ENCODE peak calls at places on chromosome 5, in nine cellular contexts. E, I, O, X, T, D, C, S and L are unnamed samples.

GRCh38 chr5:176547811-176548210 is 1.3 kb upstream of the CDHR2 start:
- DNase-seq in O (no peak), C (no peak), D (no peak), T (no peak), S (peak; percentile 78), I (no peak), E (no peak), X (no peak), L (peak; percentile 58)

GRCh38 chr5:126106032-126106431 is 317.2 kb upstream of the GRAMD2B start:
- DNase-seq in I (no peak), O (peak; percentile 4), E (no peak), C (no peak), T (no peak), S (no peak), X (no peak), D (no peak), L (no peak)

GRCh38 chr5:6547498-6547897 is 85.3 kb downstream of the NSUN2 start:
- DNase-seq in D (no peak), X (no peak), T (no peak), E (no peak), S (no peak), C (no peak), I (no peak), O (no peak), L (no peak)

GRCh38 chr5:149152317-149152746 is 11.0 kb downstream of the ABLIM3 start:
- DNase-seq in S (peak; percentile 97), C (no peak), D (no peak), X (no peak), E (no peak), I (no peak), T (no peak), O (peak; percentile 80), L (no peak)

GRCh38 chr5:149735066-149735465 is 5.0 kb downstream of the PPARGC1B start:
- DNase-seq in T (no peak), S (no peak), O (peak; percentile 51), E (no peak), X (no peak), D (peak; percentile 62), I (no peak), C (no peak), L (no peak)

GRCh38 chr5:134555889-134556311 is 30.4 kb downstream of the JADE2 start:
- DNase-seq in O (peak; percentile 91), S (peak; percentile 9), D (no peak), T (no peak), E (no peak), C (peak; percentile 72), I (peak; percentile 90), X (peak; percentile 80), L (peak; percentile 40)

GRCh38 chr5:43016217-43016779 is 23.8 kb downstream of the ANXA2R start:
- DNase-seq in S (no peak), O (no peak), I (no peak), E (no peak), C (no peak), X (no peak), T (no peak), D (no peak), L (no peak)

GRCh38 chr5:177447611-177448243 is 1.1 kb downstream of the PRR7 start:
- DNase-seq in T (peak; percentile 81), I (peak; percentile 77), D (no peak), C (peak; percentile 76), E (peak; percentile 80), X (peak; percentile 78), S (peak; percentile 91), O (peak; percentile 67), L (peak; percentile 54)

GRCh38 chr5:16048132-16048531 is 131.5 kb downstream of the MARCHF11 start:
- DNase-seq in E (no peak), D (no peak), T (no peak), O (no peak), C (no peak), S (no peak), I (no peak), X (no peak), L (no peak)

GRCh38 chr5:38387161-38387560 is 128.8 kb downstream of the EGFLAM start:
- DNase-seq in D (no peak), I (no peak), O (no peak), T (no peak), C (no peak), S (no peak), E (no peak), X (no peak), L (no peak)

GRCh38 chr5:150318613-150319483 is 16.1 kb upstream of the ARSI start:
- DNase-seq in D (no peak), S (no peak), E (no peak), X (no peak), O (no peak), I (no peak), C (no peak), T (no peak), L (no peak)

GRCh38 chr5:131644822-131645221 is 9.8 kb upstream of the RAPGEF6 start:
- DNase-seq in O (no peak), T (no peak), C (no peak), S (no peak), D (no peak), X (no peak), I (no peak), E (no peak), L (no peak)

GRCh38 chr5:177295929-177296328 is 7.6 kb downstream of the RAB24 start:
- DNase-seq in S (no peak), O (no peak), I (no peak), E (no peak), C (no peak), X (no peak), D (no peak), T (no peak), L (no peak)

GRCh38 chr5:60483046-60483445 is 216.9 kb downstream of the DEPDC1B start:
- DNase-seq in T (no peak), D (no peak), E (no peak), S (no peak), X (no peak), O (no peak), C (no peak), I (no peak), L (no peak)

GRCh38 chr5:43389679-43390329 is 22.4 kb downstream of the CCL28 start:
- DNase-seq in X (no peak), C (peak; percentile 50), O (peak; percentile 81), T (no peak), D (no peak), S (peak; percentile 87), E (no peak), I (peak; percentile 76), L (peak; percentile 53)

GRCh38 chr5:111929892-111930291 is 172.9 kb upstream of the NREP start:
- DNase-seq in D (no peak), C (no peak), I (no peak), X (no peak), S (no peak), E (no peak), T (no peak), O (no peak), L (no peak)

GRCh38 chr5:135642934-135643333 is 64.1 kb upstream of the CXCL14 start:
- DNase-seq in C (no peak), O (no peak), T (no peak), S (no peak), D (no peak), I (no peak), E (no peak), X (no peak), L (no peak)

GRCh38 chr5:51622161-51622790 is 239.0 kb downstream of the ISL1 start:
- DNase-seq in O (no peak), E (no peak), S (no peak), C (no peak), X (no peak), D (no peak), T (no peak), I (no peak), L (no peak)

GRCh38 chr5:133848306-133848924 is 120.0 kb downstream of the C5orf15 start:
- DNase-seq in T (no peak), C (no peak), S (peak; percentile 20), I (no peak), D (peak; percentile 73), O (no peak), X (no peak), E (peak; percentile 50), L (peak; percentile 74)

GRCh38 chr5:15791859-15792258 is 291.9 kb downstream of the FBXL7 start:
- DNase-seq in I (no peak), S (no peak), X (no peak), O (no peak), D (no peak), T (no peak), E (no peak), C (no peak), L (no peak)

DNA sequence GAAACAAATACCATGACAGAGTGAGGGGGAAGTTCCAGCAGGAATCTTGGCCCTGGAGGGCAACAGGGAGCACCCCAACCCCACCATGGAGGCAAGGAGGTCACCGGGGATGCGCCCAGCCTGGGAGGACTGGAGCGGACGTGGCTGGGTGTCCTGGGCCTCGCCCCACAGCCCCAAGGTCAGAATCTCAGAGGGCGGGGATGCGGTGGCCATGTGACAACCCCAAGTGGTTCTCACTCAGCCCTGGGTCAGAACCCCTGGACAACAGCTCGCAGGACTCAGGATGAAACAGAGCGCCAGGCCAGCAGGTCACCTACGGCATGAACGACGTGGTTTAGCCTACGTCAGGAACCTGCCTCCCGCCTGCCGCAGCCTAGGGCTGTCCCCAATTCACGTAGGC is 64.0 kb upstream of the ZNF354A start:
- DNase-seq in C (no peak), E (no peak), D (no peak), O (no peak), S (no peak), T (no peak), X (no peak), I (no peak), L (no peak)
- H3K9me3 ChIP-seq in C (peaks cover 63% of the 10 kb centered on the region), E (no peaks in the 10 kb centered on the region), D (no peaks in the 10 kb centered on the region), O (no peaks in the 10 kb centered on the region), S (no peaks in the 10 kb centered on the region), T (no peaks in the 10 kb centered on the region), X (no peaks in the 10 kb centered on the region), I (no peaks in the 10 kb centered on the region), L (no peaks in the 10 kb centered on the region)

GRCh38 chr5:141135030-141135717 is at the start of gene PCDHB5:
- DNase-seq in X (no peak), C (peak; percentile 86), O (peak; percentile 38), S (no peak), E (no peak), D (no peak), I (no peak), T (no peak), L (no peak)
- H3K27ac ChIP-seq in X (no peak within 1 kb of the TSS), C (peak within 1 kb of the TSS; percentile 70), O (no peak within 1 kb of the TSS), S (no peak within 1 kb of the TSS), E (no peak within 1 kb of the TSS), D (no peak within 1 kb of the TSS), I (no peak within 1 kb of the TSS), T (peak within 1 kb of the TSS; percentile 36), L (no peak within 1 kb of the TSS)

GRCh38 chr5:113029614-113030013 is 53.0 kb downstream of the DCP2 start:
- DNase-seq in D (no peak), E (no peak), C (no peak), I (no peak), O (no peak), X (no peak), T (no peak), S (no peak), L (no peak)
- TF ChIP-seq POLR2AphosphoS5 in D (no peak), E (no peak), C (no peak), I (peak; percentile 25), O (no peak), X (no peak), T (no peak), S (no peak), L (no peak)

DNA sequence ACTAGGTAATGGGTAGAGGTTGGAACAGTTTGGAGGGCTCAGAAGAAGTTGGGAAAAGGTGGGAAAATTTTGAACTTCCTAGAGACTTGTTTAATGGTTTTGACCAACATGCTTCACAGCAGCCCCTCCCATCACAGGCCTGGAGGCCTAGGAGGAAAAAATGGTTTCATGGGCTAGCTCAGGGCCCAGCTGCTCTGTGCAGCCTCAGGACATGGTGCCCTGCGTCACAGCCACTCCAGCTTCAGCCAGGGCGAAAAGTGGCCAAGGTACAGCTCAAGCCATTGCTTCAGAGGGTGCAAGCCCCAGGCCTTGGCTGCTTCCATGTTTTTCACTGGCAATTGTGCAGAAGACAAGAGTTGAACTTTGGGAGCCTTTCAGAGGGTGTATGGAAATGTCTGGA is 453.7 kb downstream of the LRRC70 start:
- DNase-seq in S (no peak), T (no peak), X (no peak), I (no peak), C (no peak), O (no peak), E (no peak), D (no peak), L (no peak)
- H3K9me3 ChIP-seq in S (peaks cover 85% of the 10 kb centered on the region), T (peaks cover 24% of the 10 kb centered on the region), X (no peaks in the 10 kb centered on the region), I (no peaks in the 10 kb centered on the region), C (peaks cover 34% of the 10 kb centered on the region), O (no peaks in the 10 kb centered on the region), E (peaks cover 14% of the 10 kb centered on the region), D (peaks cover 13% of the 10 kb centered on the region), L (peaks cover 37% of the 10 kb centered on the region)